ENCODE peak calls at places on chromosomes 3 and 15, in five cellular contexts. N, X, V, A and I are unnamed samples.

GRCh38 chr15:70437882-70438331 is 325.5 kb downstream of the UACA start:
- DNase-seq in N (no peak), X (no peak), A (no peak), V (no peak), I (no peak)

GRCh38 chr3:1611824-1612223 is 486.8 kb upstream of the CNTN4 start:
- DNase-seq in A (no peak), V (no peak), N (no peak), X (no peak), I (no peak)

GRCh38 chr3:33717616-33717865 is 513 bp downstream of the CLASP2 start:
- DNase-seq in X (peak), N (peak), V (peak), A (peak), I (peak)

GRCh38 chr3:112302881-112303761 is 9.1 kb upstream of the SLC9C1 start:
- DNase-seq in N (no peak), X (no peak), V (no peak), A (no peak), I (no peak)

GRCh38 chr3:42052867-42053351 is 38.2 kb upstream of the TRAK1 start:
- DNase-seq in V (no peak), X (peak), A (no peak), N (no peak), I (no peak)

GRCh38 chr15:74136584-74137543 is 6.5 kb downstream of the ISLR2 start:
- DNase-seq in A (no peak), N (no peak), X (no peak), V (no peak), I (no peak)

GRCh38 chr3:197541756-197542539 is 13.8 kb downstream of the BDH1 start:
- DNase-seq in N (no peak), V (no peak), A (peak), X (peak), I (peak)

GRCh38 chr15:85493258-85493657 is 112.9 kb downstream of the AKAP13 start:
- DNase-seq in N (no peak), V (no peak), X (no peak), A (no peak), I (no peak)

GRCh38 chr15:40787344-40787841 is 17.6 kb downstream of the C15orf62 start:
- DNase-seq in A (no peak), V (peak), X (peak), N (peak), I (no peak)
- TF ChIP-seq POLR2A in A (no peak), V (no peak), X (no peak), N (no peak), I (no peak)

GRCh38 chr3:57130426-57131209 is 34.5 kb downstream of the IL17RD start:
- DNase-seq in N (no peak), A (peak), V (no peak), X (no peak), I (no peak)
- TF ChIP-seq POLR2A in N (no peak), A (no peak), V (no peak), X (no peak), I (no peak)

GRCh38 chr15:37100109-37100873 is at the start of gene MEIS2:
- DNase-seq in A (peak), N (peak), X (peak), V (peak), I (peak)
- TF ChIP-seq POLR2A in A (no peak), N (peak), X (peak), V (peak), I (peak)

GRCh38 chr3:128478576-128479506 is 12.2 kb upstream of the DNAJB8 start:
- DNase-seq in N (no peak), X (no peak), V (no peak), A (no peak), I (no peak)
- TF ChIP-seq POLR2A in N (no peak), X (no peak), V (no peak), A (no peak), I (no peak)

DNA sequence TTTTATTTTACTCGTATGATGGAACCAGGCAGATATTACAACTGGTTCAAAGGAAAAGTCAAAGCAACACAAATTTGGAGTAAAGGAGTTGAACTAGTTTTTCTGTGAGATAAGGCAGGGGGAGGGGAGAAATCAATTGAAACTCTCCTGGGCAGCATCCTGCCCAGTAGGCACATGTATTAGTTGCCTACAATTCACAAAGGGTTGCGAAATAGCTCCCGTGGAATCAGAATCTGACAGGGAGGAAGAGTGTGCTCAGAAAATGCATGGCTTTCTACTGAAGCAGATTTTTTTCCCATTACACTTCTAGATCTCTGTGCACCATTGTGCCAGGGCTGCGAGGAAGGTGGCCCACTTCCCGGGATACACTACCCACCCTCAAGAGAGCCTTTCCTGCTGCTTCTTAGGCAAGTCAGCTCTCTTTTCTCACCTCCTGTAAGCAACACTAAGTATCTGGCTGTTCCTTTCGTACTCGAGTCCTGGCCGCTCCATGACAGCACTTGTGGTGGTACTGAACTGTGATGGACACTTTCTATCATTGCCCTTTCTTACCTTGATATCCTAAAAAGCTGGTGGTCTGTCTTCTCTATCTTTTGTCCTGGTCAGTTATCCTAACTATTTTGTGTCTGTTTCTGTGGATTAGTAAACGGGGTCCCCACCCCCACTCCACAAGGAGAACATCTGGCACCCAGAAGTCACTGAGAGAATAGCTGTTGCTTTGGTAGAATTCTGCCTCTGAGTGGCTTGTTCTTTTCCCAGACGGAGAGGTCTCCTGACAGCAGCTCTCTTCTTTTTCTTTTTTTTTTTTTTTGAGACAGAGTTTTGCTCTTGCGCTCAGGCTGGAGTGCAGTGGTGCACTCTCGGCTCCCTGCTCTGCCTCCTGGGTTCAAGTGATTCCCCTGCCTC is 74.8 kb downstream of the RPL39L start:
- DNase-seq in V (no peak), N (peak), A (no peak), X (no peak), I (no peak)
- TF ChIP-seq POLR2A in V (no peak), N (no peak), A (no peak), X (no peak), I (no peak)